ENCODE peak calls at places on chromosomes 13 and 19, in nine cellular contexts. B is PC-3; V is adrenal gland; Z is NT2/D1; F is naive thymus-derived CD4-positive, alpha-beta T cell; J is cardiac muscle cell; G is left ventricle myocardium inferior; E is mammary epithelial cell; C is OCI-LY7. R is an unnamed sample.

GRCh38 chr19:16193466-16193865 is 4.2 kb upstream of the AP1M1 start:
- DNase-seq in B (no peak), V (no peak), Z (peak), F (no peak), J (no peak), G (no peak), E (no peak), C (no peak), R (peak)

GRCh38 chr19:35279374-35279773 is 3.0 kb upstream of the HAMP start:
- DNase-seq in B (no peak), V (no peak), Z (no peak), F (no peak), J (no peak), G (no peak), E (no peak), C (no peak), R (no peak)

GRCh38 chr13:100019780-100020356 is 38.3 kb downstream of the ZIC2 start:
- DNase-seq in B (no peak), V (no peak), Z (peak), F (no peak), J (no peak), G (no peak), E (no peak), C (no peak), R (peak)

GRCh38 chr19:40703029-40703755 is 12.7 kb upstream of the NUMBL start:
- DNase-seq in B (no peak), V (no peak), Z (no peak), F (no peak), J (no peak), G (no peak), E (no peak), C (no peak), R (no peak)

GRCh38 chr13:34640931-34641330 is 301.1 kb upstream of the NBEA start:
- DNase-seq in B (no peak), V (no peak), Z (no peak), F (no peak), J (no peak), G (no peak), E (no peak), C (no peak), R (no peak)

GRCh38 chr13:99228737-99229691 is 28.4 kb downstream of the UBAC2 start:
- DNase-seq in B (peak), V (no peak), Z (no peak), F (no peak), J (no peak), G (no peak), E (peak), C (peak), R (no peak)

GRCh38 chr13:51047434-51048165 is 63.5 kb downstream of the C13orf42 start:
- DNase-seq in B (no peak), V (no peak), Z (no peak), F (no peak), J (no peak), G (no peak), E (no peak), C (peak), R (no peak)

GRCh38 chr19:48632692-48633147 is 4.5 kb downstream of the DBP start:
- DNase-seq in B (no peak), V (peak), Z (no peak), F (no peak), J (no peak), G (no peak), E (peak), C (no peak), R (no peak)

GRCh38 chr13:44759723-44760360 is 183.7 kb upstream of the TSC22D1 start:
- DNase-seq in B (peak), V (no peak), Z (no peak), F (no peak), J (peak), G (peak), E (peak), C (no peak), R (no peak)

GRCh38 chr19:48543121-48543710 is 8.8 kb upstream of the SULT2B1 start:
- DNase-seq in B (peak), V (no peak), Z (no peak), F (no peak), J (peak), G (no peak), E (peak), C (no peak), R (no peak)

GRCh38 chr19:46422344-46422743 is 6.4 kb downstream of the PNMA8C start:
- DNase-seq in B (no peak), V (no peak), Z (no peak), F (no peak), J (no peak), G (no peak), E (no peak), C (no peak), R (no peak)

GRCh38 chr19:49422407-49423277 is 599 bp downstream of the PTH2 start:
- DNase-seq in B (no peak), V (peak), Z (no peak), F (no peak), J (peak), G (peak), E (peak), C (no peak), R (peak)

GRCh38 chr19:8577247-8577646 is at the start of gene MYO1F:
- DNase-seq in B (no peak), V (peak), Z (no peak), F (no peak), J (no peak), G (peak), E (no peak), C (peak), R (no peak)

GRCh38 chr13:66040506-66040905 is 1189.6 kb downstream of the PCDH9 start:
- DNase-seq in B (no peak), V (no peak), Z (no peak), F (no peak), J (no peak), G (no peak), E (no peak), C (no peak), R (no peak)

GRCh38 chr13:51797664-51798488 is 6.1 kb downstream of the DHRS12 start:
- DNase-seq in B (peak), V (peak), Z (peak), F (no peak), J (peak), G (no peak), E (peak), C (peak), R (peak)

GRCh38 chr13:35285677-35286076 is 190.8 kb downstream of the MAB21L1 start:
- DNase-seq in B (no peak), V (no peak), Z (no peak), F (no peak), J (peak), G (no peak), E (no peak), C (no peak), R (no peak)

GRCh38 chr13:44243198-44243852 is 130.3 kb upstream of the SERP2 start:
- DNase-seq in B (peak), V (peak), Z (peak), F (no peak), J (peak), G (no peak), E (peak), C (peak), R (peak)

GRCh38 chr19:31118926-31119325 is 230.3 kb downstream of the TSHZ3 start:
- DNase-seq in B (no peak), V (no peak), Z (no peak), F (no peak), J (no peak), G (no peak), E (no peak), C (no peak), R (no peak)

GRCh38 chr13:30859326-30859725 is 46.7 kb upstream of the MEDAG start:
- DNase-seq in B (peak), V (no peak), Z (no peak), F (no peak), J (no peak), G (no peak), E (no peak), C (no peak), R (no peak)

GRCh38 chr13:26722321-26722720 is 38.3 kb downstream of the GPR12 start:
- DNase-seq in B (no peak), V (no peak), Z (no peak), F (no peak), J (no peak), G (no peak), E (no peak), C (no peak), R (no peak)

GRCh38 chr13:94435604-94436226 is 43.8 kb downstream of the DCT start:
- DNase-seq in B (peak), V (no peak), Z (peak), F (no peak), J (peak), G (no peak), E (peak), C (peak), R (no peak)

GRCh38 chr19:48491793-48492123 is 19.9 kb downstream of the LMTK3 start:
- DNase-seq in B (no peak), V (no peak), Z (no peak), F (no peak), J (no peak), G (no peak), E (no peak), C (no peak), R (no peak)

GRCh38 chr13:111370147-111370546 is 49.7 kb downstream of the TEX29 start:
- DNase-seq in B (no peak), V (no peak), Z (no peak), F (no peak), J (no peak), G (no peak), E (no peak), C (no peak), R (no peak)

GRCh38 chr13:73089216-73089615 is 30.4 kb downstream of the KLF5 start:
- DNase-seq in B (no peak), V (no peak), Z (no peak), F (no peak), J (no peak), G (no peak), E (no peak), C (no peak), R (no peak)

GRCh38 chr13:94232161-94232560 is 247.3 kb downstream of the DCT start:
- DNase-seq in B (no peak), V (peak), Z (no peak), F (no peak), J (no peak), G (no peak), E (no peak), C (no peak), R (no peak)

GRCh38 chr13:34608326-34608725 is 333.7 kb upstream of the NBEA start:
- DNase-seq in B (no peak), V (no peak), Z (no peak), F (no peak), J (no peak), G (no peak), E (no peak), C (no peak), R (no peak)

GRCh38 chr19:2544576-2545415 is 68.9 kb downstream of the GADD45B start:
- DNase-seq in B (no peak), V (no peak), Z (no peak), F (no peak), J (no peak), G (peak), E (no peak), C (no peak), R (no peak)

GRCh38 chr19:48992571-48993174 is 436 bp downstream of the GYS1 start:
- DNase-seq in B (no peak), V (peak), Z (no peak), F (no peak), J (no peak), G (no peak), E (no peak), C (peak), R (peak)

GRCh38 chr13:105202384-105202783 is 1333.1 kb downstream of the EFNB2 start:
- DNase-seq in B (peak), V (peak), Z (no peak), F (no peak), J (peak), G (no peak), E (no peak), C (no peak), R (no peak)

GRCh38 chr13:33312150-33312908 is 26.8 kb upstream of the STARD13 start:
- DNase-seq in B (no peak), V (no peak), Z (no peak), F (no peak), J (peak), G (no peak), E (peak), C (no peak), R (no peak)

GRCh38 chr19:36265064-36265463 is 50.2 kb downstream of the ZNF146 start:
- DNase-seq in B (no peak), V (no peak), Z (no peak), F (no peak), J (no peak), G (peak), E (no peak), C (no peak), R (no peak)

GRCh38 chr13:29993716-29994488 is 143.5 kb upstream of the UBL3 start:
- DNase-seq in B (peak), V (no peak), Z (no peak), F (no peak), J (peak), G (no peak), E (peak), C (no peak), R (no peak)

GRCh38 chr13:106744516-106744915 is 176.6 kb upstream of the ARGLU1 start:
- DNase-seq in B (no peak), V (no peak), Z (no peak), F (no peak), J (no peak), G (no peak), E (no peak), C (no peak), R (no peak)

DNA sequence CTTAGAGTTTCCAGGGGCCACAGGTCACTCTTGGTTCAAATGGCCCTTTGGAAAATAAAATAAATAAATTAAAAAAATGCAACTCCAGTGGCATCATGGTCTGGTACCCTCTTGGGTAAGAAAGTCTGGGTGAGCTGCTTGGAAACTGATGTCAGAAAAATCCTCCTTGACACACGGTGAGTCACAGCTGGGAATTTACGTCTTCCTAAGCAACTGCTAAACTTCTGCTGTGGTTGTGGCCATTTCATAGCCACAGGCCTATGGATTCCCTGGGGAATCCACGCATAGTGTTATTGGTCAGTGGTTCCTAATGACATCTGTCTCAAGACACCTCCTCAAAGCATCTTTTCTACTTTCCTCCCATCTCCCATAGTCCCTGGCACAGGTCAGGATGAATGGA is 220.8 kb downstream of the COG6 start:
- DNase-seq in B (peak), V (no peak), Z (no peak), F (no peak), J (peak), G (no peak), E (peak), C (no peak), R (no peak)
- H3K4me3 ChIP-seq in B (no peak), V (no peak), Z (no peak), F (no peak), J (no peak), G (no peak), E (no peak), C (no peak), R (no peak)

DNA sequence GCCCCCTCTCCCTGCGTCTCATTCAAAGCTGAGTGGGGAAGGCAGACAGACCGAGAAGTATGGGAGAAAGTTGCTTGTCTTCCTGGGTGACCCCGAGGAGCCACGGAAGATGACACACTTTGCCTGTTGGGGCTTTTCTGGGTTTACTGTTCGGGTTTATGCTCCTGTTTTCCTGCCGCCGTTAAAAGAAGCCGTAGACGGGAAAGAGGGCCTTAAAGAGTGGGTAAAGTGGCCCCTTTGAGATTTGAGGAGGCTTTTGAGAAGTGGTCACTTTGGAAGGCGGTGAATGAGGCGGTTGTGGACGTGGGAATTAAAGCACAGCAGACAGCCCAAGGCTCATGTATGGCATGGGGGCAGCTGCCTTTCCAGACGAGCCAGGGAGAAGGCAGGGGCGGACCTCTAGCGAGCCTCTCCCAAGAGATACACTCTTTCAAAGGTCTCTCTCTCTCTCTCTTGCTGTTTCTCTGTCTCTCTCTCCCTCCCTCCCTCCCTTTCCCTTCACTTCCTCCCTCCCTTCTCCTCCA is 493 bp upstream of the LHFPL6 start:
- DNase-seq in B (peak), V (peak), Z (no peak), F (no peak), J (peak), G (no peak), E (no peak), C (no peak), R (peak)
- H3K4me3 ChIP-seq in B (peak), V (peak), Z (peak), F (peak), J (peak), G (peak), E (peak), C (peak), R (peak)

GRCh38 chr13:24648983-24649684 is 31.1 kb upstream of the ATP12A start:
- DNase-seq in B (no peak), V (no peak), Z (no peak), F (no peak), J (no peak), G (no peak), E (peak), C (peak), R (no peak)
- H3K4me3 ChIP-seq in B (no peak), V (no peak), Z (no peak), F (no peak), J (no peak), G (no peak), E (no peak), C (no peak), R (no peak)

GRCh38 chr19:6768236-6768785 is 1.1 kb upstream of the SH2D3A start:
- DNase-seq in B (no peak), V (no peak), Z (no peak), F (no peak), J (no peak), G (no peak), E (no peak), C (no peak), R (no peak)
- H3K4me3 ChIP-seq in B (peak), V (no peak), Z (peak), F (peak), J (no peak), G (no peak), E (no peak), C (peak), R (peak)

GRCh38 chr19:6532244-6532999 is 1.6 kb downstream of the TNFSF9 start:
- DNase-seq in B (no peak), V (no peak), Z (no peak), F (no peak), J (no peak), G (no peak), E (no peak), C (peak), R (no peak)

GRCh38 chr19:6530385-6531162 is at the start of gene TNFSF9:
- DNase-seq in B (peak), V (peak), Z (no peak), F (peak), J (peak), G (peak), E (peak), C (peak), R (peak)

GRCh38 chr19:6529937-6530384 is 865 bp upstream of the TNFSF9 start:
- DNase-seq in B (no peak), V (no peak), Z (no peak), F (no peak), J (no peak), G (no peak), E (no peak), C (no peak), R (no peak)

GRCh38 chr19:6531956-6532243 is 1.1 kb downstream of the TNFSF9 start:
- DNase-seq in B (no peak), V (no peak), Z (no peak), F (no peak), J (no peak), G (no peak), E (no peak), C (peak), R (no peak)

GRCh38 chr19:6531163-6531955 is 533 bp downstream of the TNFSF9 start:
- DNase-seq in B (no peak), V (no peak), Z (no peak), F (no peak), J (no peak), G (no peak), E (no peak), C (no peak), R (no peak)
- H3K4me3 ChIP-seq in B (peak), V (peak), Z (peak), F (peak), J (peak), G (peak), E (peak), C (peak), R (peak)

DNA sequence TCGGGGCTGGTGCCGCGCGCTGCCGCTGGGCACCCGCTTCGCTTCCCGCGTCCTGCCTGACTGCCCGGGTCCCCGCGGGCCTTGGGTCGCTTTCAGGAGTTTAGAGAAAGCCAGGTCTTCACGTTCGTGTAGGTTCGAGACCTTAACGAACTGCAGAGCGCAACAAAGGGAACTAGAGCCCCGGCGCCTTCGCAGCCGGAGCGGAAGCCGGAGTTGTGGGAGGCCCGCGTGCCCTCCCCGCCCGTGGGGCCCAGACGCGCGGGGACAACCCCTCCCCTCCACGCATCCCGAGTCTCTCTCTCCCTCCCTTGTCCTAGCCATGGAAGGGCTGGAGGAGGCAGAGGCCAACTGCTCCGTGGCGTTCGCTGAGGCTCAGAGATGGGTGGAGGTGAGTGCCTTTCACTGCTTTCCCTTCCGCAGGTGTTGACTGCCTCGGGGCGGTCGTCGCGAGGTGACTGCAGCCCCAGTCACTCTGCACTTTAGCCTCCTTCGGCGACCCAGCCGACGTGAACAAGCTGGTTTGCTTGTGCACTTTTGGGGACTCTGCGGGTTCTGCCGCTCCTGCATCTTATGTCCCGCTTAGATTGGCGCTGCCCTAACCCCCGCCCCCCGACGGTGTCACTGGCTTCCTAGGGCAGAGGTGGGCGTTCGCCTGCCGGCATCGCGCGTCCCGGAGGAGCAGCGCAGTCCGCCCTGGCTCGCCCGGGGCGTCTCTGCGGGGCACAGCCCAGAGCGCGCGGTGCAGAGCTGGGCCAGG is 387 bp downstream of the LMO7 start:
- DNase-seq in B (peak), V (peak), Z (peak), F (peak), J (peak), G (peak), E (peak), C (peak), R (peak)
- H3K4me3 ChIP-seq in B (peak), V (peak), Z (peak), F (peak), J (peak), G (peak), E (peak), C (peak), R (peak)

GRCh38 chr19:17846146-17846545 is 1.6 kb downstream of the JAK3 start:
- DNase-seq in B (no peak), V (no peak), Z (no peak), F (no peak), J (no peak), G (no peak), E (no peak), C (no peak), R (no peak)
- H3K4me3 ChIP-seq in B (no peak), V (no peak), Z (no peak), F (peak), J (no peak), G (no peak), E (no peak), C (no peak), R (no peak)

GRCh38 chr19:22530042-22530441 is 104.1 kb upstream of the ZNF492 start:
- DNase-seq in B (no peak), V (no peak), Z (no peak), F (no peak), J (no peak), G (no peak), E (no peak), C (no peak), R (no peak)

GRCh38 chr19:22528956-22529355 is 105.2 kb upstream of the ZNF492 start:
- DNase-seq in B (no peak), V (no peak), Z (no peak), F (no peak), J (no peak), G (no peak), E (no peak), C (no peak), R (no peak)

GRCh38 chr19:22527554-22527953 is 105.4 kb upstream of the ZNF98 start:
- DNase-seq in B (no peak), V (no peak), Z (no peak), F (no peak), J (no peak), G (no peak), E (no peak), C (no peak), R (no peak)

GRCh38 chr19:22533761-22534160 is 100.4 kb upstream of the ZNF492 start:
- DNase-seq in B (no peak), V (no peak), Z (no peak), F (no peak), J (no peak), G (no peak), E (no peak), C (no peak), R (no peak)

GRCh38 chr19:22532388-22533310 is 101.5 kb upstream of the ZNF492 start:
- DNase-seq in B (no peak), V (peak), Z (peak), F (no peak), J (peak), G (peak), E (no peak), C (no peak), R (no peak)
- H3K4me3 ChIP-seq in B (no peak), V (no peak), Z (peak), F (no peak), J (no peak), G (peak), E (no peak), C (no peak), R (no peak)

R was measured in HAP-1.